ENCODE peak calls at places on chromosomes 11 and 22, in six cellular contexts. A is endodermal cell, R is IMR-90, P is fibroblast of the aortic adventitia, V is uterus, U is stomach. L is an unnamed sample.

GRCh38 chr22:39559456-39560105 is 11.0 kb upstream of the CACNA1I start:
- DNase-seq in A (peak), R (no peak), P (no peak), V (no peak), U (no peak), L (no peak)

GRCh38 chr11:63698976-63699733 is 17.9 kb downstream of the RTN3 start:
- DNase-seq in A (no peak), R (no peak), P (no peak), V (no peak), U (no peak), L (no peak)

GRCh38 chr11:45847908-45848316 is 637 bp downstream of the CRY2 start:
- DNase-seq in A (peak), R (peak), P (peak), V (no peak), U (peak), L (peak)

GRCh38 chr11:66071326-66071870 is 1.3 kb downstream of the PACS1 start:
- DNase-seq in A (no peak), R (no peak), P (no peak), V (no peak), U (no peak), L (no peak)

GRCh38 chr11:130528301-130528651 is 79.8 kb downstream of the ADAMTS15 start:
- DNase-seq in A (no peak), R (peak), P (no peak), V (no peak), U (no peak), L (no peak)

GRCh38 chr11:118973985-118974384 is 2.4 kb downstream of the FOXR1 start:
- DNase-seq in A (no peak), R (no peak), P (no peak), V (no peak), U (no peak), L (no peak)

GRCh38 chr11:15859411-15859810 is 496.9 kb downstream of the SOX6 start:
- DNase-seq in A (no peak), R (no peak), P (no peak), V (no peak), U (no peak), L (no peak)

GRCh38 chr11:111986589-111986988 is 38.6 kb upstream of the DLAT start:
- DNase-seq in A (no peak), R (no peak), P (no peak), V (no peak), U (no peak), L (no peak)

GRCh38 chr11:116709970-116710369 is 62.8 kb downstream of the BUD13 start:
- DNase-seq in A (peak), R (no peak), P (no peak), V (no peak), U (no peak), L (no peak)

GRCh38 chr11:12284321-12285050 is 92.9 kb upstream of the PARVA start:
- DNase-seq in A (no peak), R (peak), P (peak), V (no peak), U (peak), L (peak)

GRCh38 chr22:31173386-31174145 is 13.6 kb downstream of the RNF185 start:
- DNase-seq in A (no peak), R (peak), P (peak), V (no peak), U (no peak), L (peak)

GRCh38 chr11:117871784-117872183 is 4.7 kb downstream of the FXYD6 start:
- DNase-seq in A (no peak), R (no peak), P (no peak), V (no peak), U (no peak), L (no peak)

GRCh38 chr11:84886344-84886743 is 740.8 kb downstream of the DLG2 start:
- DNase-seq in A (no peak), R (peak), P (no peak), V (no peak), U (no peak), L (peak)

GRCh38 chr11:130774703-130775102 is 141.6 kb downstream of the SNX19 start:
- DNase-seq in A (no peak), R (no peak), P (no peak), V (no peak), U (no peak), L (no peak)

GRCh38 chr22:17131686-17132085 is 10.5 kb upstream of the TMEM121B start:
- DNase-seq in A (peak), R (no peak), P (no peak), V (no peak), U (no peak), L (no peak)

GRCh38 chr11:15276616-15277015 is 161.9 kb downstream of the INSC start:
- DNase-seq in A (peak), R (peak), P (peak), V (no peak), U (no peak), L (no peak)

GRCh38 chr11:35305670-35306382 is 113.5 kb downstream of the SLC1A2 start:
- DNase-seq in A (peak), R (peak), P (peak), V (no peak), U (peak), L (no peak)

GRCh38 chr11:75532200-75532972 is 6.6 kb upstream of the GDPD5 start:
- DNase-seq in A (peak), R (peak), P (peak), V (peak), U (peak), L (no peak)

GRCh38 chr22:26564181-26564580 is 25.8 kb downstream of the TPST2 start:
- DNase-seq in A (no peak), R (no peak), P (no peak), V (no peak), U (no peak), L (no peak)

GRCh38 chr22:17773606-17774205 is 563 bp downstream of the BID start:
- DNase-seq in A (peak), R (peak), P (no peak), V (peak), U (peak), L (no peak)

GRCh38 chr11:35507688-35508087 is 17.7 kb downstream of the PAMR1 start:
- DNase-seq in A (no peak), R (no peak), P (no peak), V (no peak), U (no peak), L (no peak)

GRCh38 chr11:48064306-48064705 is 83.9 kb downstream of the PTPRJ start:
- DNase-seq in A (no peak), R (peak), P (peak), V (no peak), U (no peak), L (no peak)

DNA sequence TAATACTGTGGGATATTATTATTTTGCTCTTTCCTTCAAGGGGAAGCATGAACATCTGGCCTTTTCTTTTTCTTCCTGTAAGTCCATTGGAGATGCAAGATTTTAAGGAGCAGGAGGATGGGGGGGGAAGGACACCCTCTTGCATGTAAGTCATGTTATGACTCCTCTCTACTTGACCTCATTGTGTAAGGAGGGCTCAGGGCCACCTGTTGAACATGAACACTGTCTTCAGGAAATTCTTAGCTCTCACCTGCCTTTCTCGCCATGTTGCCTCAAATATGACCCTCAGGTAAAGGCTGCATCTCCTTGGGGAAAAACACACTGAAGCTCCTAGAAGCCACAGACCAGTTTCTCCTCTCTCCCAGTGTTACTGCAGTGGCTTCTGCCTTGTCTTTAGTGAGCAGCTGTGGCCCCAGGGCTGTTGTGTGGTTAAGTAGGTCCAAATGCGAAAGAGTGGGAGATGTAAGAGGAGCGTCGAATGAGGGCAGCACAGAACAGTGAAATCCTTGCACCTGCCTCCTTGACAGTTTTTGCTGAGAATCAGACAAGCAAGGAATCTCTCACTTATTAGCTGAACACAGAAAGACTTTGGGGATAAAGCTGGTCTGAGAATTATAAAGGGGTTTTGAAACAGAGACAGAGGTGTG is 1.3 kb upstream of the RAG1 start:
- DNase-seq in A (no peak), R (no peak), P (no peak), V (no peak), U (no peak), L (no peak)
- TF ChIP-seq CTCF in A (no peak), R (no peak), P (no peak), V (no peak), U (no peak), L (no peak)

GRCh38 chr22:35727436-35727835 is 9.8 kb downstream of the APOL5 start:
- DNase-seq in A (no peak), R (peak), P (no peak), V (no peak), U (peak), L (no peak)
- H3K4me3 ChIP-seq in A (no peak), R (no peak), P (no peak), V (no peak), U (no peak), L (no peak)

GRCh38 chr11:20876738-20877137 is 207.4 kb downstream of the NELL1 start:
- DNase-seq in A (no peak), R (no peak), P (no peak), V (no peak), U (no peak), L (no peak)

GRCh38 chr11:20874358-20874757 is 205.0 kb downstream of the NELL1 start:
- DNase-seq in A (no peak), R (no peak), P (no peak), V (no peak), U (no peak), L (no peak)

DNA sequence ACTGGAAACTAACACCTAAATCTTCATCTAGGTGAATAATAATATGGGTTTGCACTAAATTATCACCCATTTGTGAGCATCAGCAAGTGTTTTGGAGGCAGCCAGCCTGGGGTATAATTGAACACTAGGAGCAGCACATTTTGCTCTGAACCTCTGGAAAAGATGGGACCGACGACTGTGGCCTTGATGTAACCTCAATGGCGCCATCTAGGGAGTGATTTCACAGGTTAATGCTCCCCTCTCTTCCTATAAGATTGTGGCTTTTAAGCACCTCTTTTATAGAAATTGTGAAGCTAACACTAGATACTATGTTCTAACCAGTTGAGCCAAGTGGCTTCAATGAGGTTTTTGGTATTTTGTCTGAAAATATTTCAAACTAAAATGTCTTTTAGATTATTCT is 203.7 kb downstream of the NELL1 start:
- DNase-seq in A (peak), R (no peak), P (no peak), V (no peak), U (no peak), L (no peak)
- TF ChIP-seq CTCF in A (peak), R (no peak), P (no peak), V (no peak), U (no peak), L (no peak)

GRCh38 chr11:68003846-68004550 is at the start of gene UNC93B1:
- DNase-seq in A (peak), R (peak), P (peak), V (peak), U (peak), L (no peak)

GRCh38 chr11:68004551-68005335 is 846 bp upstream of the UNC93B1 start:
- DNase-seq in A (peak), R (no peak), P (no peak), V (no peak), U (no peak), L (no peak)

GRCh38 chr11:68002943-68003845 is 703 bp downstream of the UNC93B1 start:
- DNase-seq in A (peak), R (no peak), P (no peak), V (no peak), U (peak), L (no peak)

GRCh38 chr11:67999704-68000103 is 4.2 kb downstream of the UNC93B1 start:
- DNase-seq in A (no peak), R (no peak), P (no peak), V (no peak), U (no peak), L (no peak)

DNA sequence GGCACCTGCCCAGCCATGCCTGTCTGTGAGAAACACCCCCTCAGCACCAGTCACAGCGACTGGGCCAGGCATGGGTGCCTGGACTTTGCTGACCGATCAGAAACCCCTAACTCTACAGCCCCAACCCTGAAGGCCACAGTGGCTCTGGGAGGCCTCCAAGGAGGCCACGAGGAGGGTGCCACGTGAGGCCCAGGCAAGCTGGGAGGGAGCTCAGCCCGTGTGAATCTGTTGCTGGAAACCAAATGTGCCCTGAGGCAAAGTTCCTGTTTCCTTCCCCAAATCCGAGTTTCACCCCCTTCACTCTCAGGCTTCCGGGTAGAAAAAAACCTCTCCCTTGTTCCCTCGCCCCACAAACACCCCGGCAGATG is 1.3 kb downstream of the UNC93B1 start:
- DNase-seq in A (no peak), R (no peak), P (no peak), V (no peak), U (no peak), L (no peak)
- H3K4me3 ChIP-seq in A (no peak), R (no peak), P (no peak), V (no peak), U (peak), L (no peak)